ENCODE peak calls at places on chromosomes 4 and X, in five cellular contexts. R is SK-N-SH, Q is amygdala, H is activated gamma-delta T cell treated with Interleukin-2 at 50 U/mL for 16 hours, C is T-helper 2 cell. W is an unnamed sample.

GRCh38 chr4:183173580-183174526 is 74.8 kb downstream of the WWC2 start:
- DNase-seq in R (no peak), Q (no peak), H (no peak), C (no peak), W (no peak)

GRCh38 chr4:6507345-6507744 is 34.9 kb upstream of the PPP2R2C start:
- DNase-seq in R (no peak), Q (no peak), H (no peak), C (no peak), W (no peak)

GRCh38 chrX:135421932-135422809 is at the start of gene SMIM10L2A:
- DNase-seq in R (peak), Q (no peak), H (no peak), C (no peak), W (no peak)

GRCh38 chr4:185640809-185641675 is 105.7 kb upstream of the PDLIM3 start:
- DNase-seq in R (peak), Q (no peak), H (no peak), C (no peak), W (no peak)

GRCh38 chr4:40910706-40911105 is 161.0 kb downstream of the NSUN7 start:
- DNase-seq in R (no peak), Q (no peak), H (no peak), C (no peak), W (no peak)

GRCh38 chr4:148163011-148163410 is 279.2 kb downstream of the NR3C2 start:
- DNase-seq in R (no peak), Q (no peak), H (no peak), C (no peak), W (no peak)

GRCh38 chrX:73963682-73964081 is 340.3 kb upstream of the ZCCHC13 start:
- DNase-seq in R (no peak), Q (no peak), H (no peak), C (no peak), W (no peak)

GRCh38 chrX:39165185-39165584 is 363.9 kb downstream of the MID1IP1 start:
- DNase-seq in R (no peak), Q (no peak), H (no peak), C (no peak), W (no peak)

GRCh38 chrX:19388064-19388679 is 44.4 kb downstream of the PDHA1 start:
- DNase-seq in R (no peak), Q (no peak), H (no peak), C (no peak), W (no peak)

GRCh38 chr4:52844596-52844995 is 17.5 kb upstream of the RASL11B start:
- DNase-seq in R (no peak), Q (no peak), H (no peak), C (no peak), W (no peak)

GRCh38 chrX:10833299-10834169 is 213.1 kb upstream of the MID1 start:
- DNase-seq in R (no peak), Q (no peak), H (no peak), C (no peak), W (no peak)

GRCh38 chr4:57064120-57064519 is 46.1 kb downstream of the IGFBP7 start:
- DNase-seq in R (no peak), Q (no peak), H (no peak), C (no peak), W (no peak)

GRCh38 chr4:98573791-98574190 is 84.6 kb downstream of the TSPAN5 start:
- DNase-seq in R (no peak), Q (no peak), H (no peak), C (no peak), W (no peak)

GRCh38 chr4:108881190-108881589 is 118.3 kb upstream of the ETNPPL start:
- DNase-seq in R (no peak), Q (no peak), H (no peak), C (no peak), W (no peak)

GRCh38 chr4:166282081-166282770 is 409.2 kb downstream of the TLL1 start:
- DNase-seq in R (no peak), Q (no peak), H (no peak), C (no peak), W (no peak)

GRCh38 chr4:157459789-157460188 is 239.3 kb downstream of the GRIA2 start:
- DNase-seq in R (no peak), Q (no peak), H (no peak), C (no peak), W (no peak)

GRCh38 chr4:140186651-140187315 is 32.8 kb upstream of the MAML3 start:
- DNase-seq in R (no peak), Q (no peak), H (no peak), C (no peak), W (no peak)

GRCh38 chrX:15334561-15334960 is 762 bp downstream of the PIGA start:
- DNase-seq in R (no peak), Q (no peak), H (no peak), C (no peak), W (no peak)

GRCh38 chr4:152776352-152776751 is 3.2 kb downstream of the TIGD4 start:
- DNase-seq in R (no peak), Q (no peak), H (no peak), C (no peak), W (no peak)

GRCh38 chr4:41882622-41883347 is 52.4 kb upstream of the TMEM33 start:
- DNase-seq in R (peak), Q (no peak), H (peak), C (peak), W (peak)

GRCh38 chr4:185775792-185776555 is 36.0 kb downstream of the SORBS2 start:
- DNase-seq in R (no peak), Q (no peak), H (no peak), C (no peak), W (no peak)

GRCh38 chr4:185881427-185881826 is 69.4 kb upstream of the SORBS2 start:
- DNase-seq in R (no peak), Q (no peak), H (no peak), C (no peak), W (no peak)

GRCh38 chr4:15654556-15655222 is 468 bp downstream of the FBXL5 start:
- DNase-seq in R (no peak), Q (no peak), H (peak), C (peak), W (no peak)

GRCh38 chrX:130165181-130165702 is 399 bp downstream of the AIFM1 start:
- DNase-seq in R (peak), Q (peak), H (no peak), C (no peak), W (no peak)

GRCh38 chr4:4946416-4946815 is 72.8 kb downstream of the CYTL1 start:
- DNase-seq in R (no peak), Q (no peak), H (no peak), C (no peak), W (no peak)

W was measured in activated effector memory CD4-positive, alpha-beta T cell treated with Interleukin-2 at 50 U/mL for 16 hours.